ENCODE peak calls at places on chromosomes 6 and 20, in seven cellular contexts. One of them, this sample, is unnamed.

GRCh38 chr20:20887593-20888272 is 175.3 kb upstream of the RALGAPA2 start:
- DNase-seq in mesendoderm: peak; percentile 47
- DNase-seq in IMR-90: no peak
- DNase-seq in mesenchymal stem cell: no peak
- DNase-seq in H9: peak; percentile 64
- DNase-seq in H1: no peak
- DNase-seq in trophoblast cell: no peak
- DNase-seq in this sample: peak; percentile 83

GRCh38 chr6:105483492-105483891 is 80.6 kb upstream of the PREP start:
- DNase-seq in trophoblast cell: no peak
- DNase-seq in mesendoderm: no peak
- DNase-seq in H1: no peak
- DNase-seq in H9: no peak
- DNase-seq in mesenchymal stem cell: peak; percentile 65
- DNase-seq in IMR-90: peak; percentile 79
- DNase-seq in this sample: no peak

GRCh38 chr6:80689700-80690099 is 583.2 kb downstream of the BCKDHB start:
- DNase-seq in mesenchymal stem cell: peak; percentile 33
- DNase-seq in mesendoderm: no peak
- DNase-seq in trophoblast cell: no peak
- DNase-seq in IMR-90: no peak
- DNase-seq in H9: no peak
- DNase-seq in H1: no peak
- DNase-seq in this sample: no peak

GRCh38 chr6:36171573-36171972 is 25.0 kb upstream of the BRPF3 start:
- DNase-seq in mesenchymal stem cell: no peak
- DNase-seq in trophoblast cell: no peak
- DNase-seq in H9: no peak
- DNase-seq in IMR-90: no peak
- DNase-seq in mesendoderm: no peak
- DNase-seq in H1: no peak
- DNase-seq in this sample: no peak

GRCh38 chr20:9035129-9035528 is 33.8 kb upstream of the PLCB4 start:
- DNase-seq in H9: no peak
- DNase-seq in mesendoderm: peak; percentile 53
- DNase-seq in IMR-90: peak; percentile 94
- DNase-seq in H1: no peak
- DNase-seq in mesenchymal stem cell: peak; percentile 88
- DNase-seq in trophoblast cell: peak; percentile 33
- DNase-seq in this sample: no peak

GRCh38 chr6:158409451-158409850 is 97.2 kb downstream of the TULP4 start:
- DNase-seq in mesenchymal stem cell: peak; percentile 60
- DNase-seq in trophoblast cell: no peak
- DNase-seq in H9: no peak
- DNase-seq in mesendoderm: peak; percentile 11
- DNase-seq in IMR-90: peak; percentile 75
- DNase-seq in H1: no peak
- DNase-seq in this sample: no peak

GRCh38 chr20:24662756-24663399 is 193.4 kb downstream of the SYNDIG1 start:
- DNase-seq in H1: no peak
- DNase-seq in mesenchymal stem cell: no peak
- DNase-seq in trophoblast cell: no peak
- DNase-seq in H9: no peak
- DNase-seq in IMR-90: peak; percentile 48
- DNase-seq in mesendoderm: no peak
- DNase-seq in this sample: no peak

GRCh38 chr6:29531668-29532067 is 27.9 kb downstream of the UBD start:
- DNase-seq in mesenchymal stem cell: no peak
- DNase-seq in mesendoderm: no peak
- DNase-seq in trophoblast cell: peak; percentile 9
- DNase-seq in IMR-90: no peak
- DNase-seq in H1: no peak
- DNase-seq in H9: no peak
- DNase-seq in this sample: no peak

GRCh38 chr6:46452312-46452917 is 38.8 kb downstream of the RCAN2 start:
- DNase-seq in H1: no peak
- DNase-seq in mesenchymal stem cell: no peak
- DNase-seq in mesendoderm: no peak
- DNase-seq in H9: no peak
- DNase-seq in IMR-90: no peak
- DNase-seq in trophoblast cell: no peak
- DNase-seq in this sample: no peak

GRCh38 chr6:10030942-10031537 is 383.8 kb downstream of the TFAP2A start:
- DNase-seq in H1: no peak
- DNase-seq in IMR-90: no peak
- DNase-seq in H9: no peak
- DNase-seq in mesenchymal stem cell: peak; percentile 3
- DNase-seq in mesendoderm: peak; percentile 62
- DNase-seq in trophoblast cell: no peak
- DNase-seq in this sample: no peak

GRCh38 chr6:24188571-24188970 is 62.6 kb downstream of the NRSN1 start:
- DNase-seq in mesenchymal stem cell: no peak
- DNase-seq in H9: no peak
- DNase-seq in H1: no peak
- DNase-seq in IMR-90: no peak
- DNase-seq in trophoblast cell: no peak
- DNase-seq in mesendoderm: no peak
- DNase-seq in this sample: no peak

GRCh38 chr6:166625356-166625755 is 1.7 kb downstream of the RPS6KA2 start:
- DNase-seq in mesendoderm: no peak
- DNase-seq in H1: no peak
- DNase-seq in mesenchymal stem cell: peak; percentile 82
- DNase-seq in trophoblast cell: no peak
- DNase-seq in IMR-90: peak; percentile 74
- DNase-seq in H9: no peak
- DNase-seq in this sample: no peak

GRCh38 chr6:137801352-137802088 is 65.5 kb upstream of the TNFAIP3 start:
- DNase-seq in mesendoderm: no peak
- DNase-seq in trophoblast cell: no peak
- DNase-seq in IMR-90: no peak
- DNase-seq in mesenchymal stem cell: no peak
- DNase-seq in H9: no peak
- DNase-seq in H1: no peak
- DNase-seq in this sample: no peak

GRCh38 chr20:34390769-34391447 is 27.8 kb downstream of the ITCH start:
- DNase-seq in mesenchymal stem cell: peak; percentile 83
- DNase-seq in H9: no peak
- DNase-seq in mesendoderm: peak; percentile 44
- DNase-seq in trophoblast cell: peak; percentile 93
- DNase-seq in IMR-90: peak; percentile 88
- DNase-seq in H1: peak; percentile 2
- DNase-seq in this sample: no peak

GRCh38 chr20:25547999-25548398 is 37.3 kb downstream of the NINL start:
- DNase-seq in IMR-90: no peak
- DNase-seq in mesenchymal stem cell: no peak
- DNase-seq in mesendoderm: no peak
- DNase-seq in H9: no peak
- DNase-seq in H1: no peak
- DNase-seq in trophoblast cell: no peak
- DNase-seq in this sample: no peak

GRCh38 chr6:170106906-170107525 is 183.9 kb downstream of the DLL1 start:
- DNase-seq in mesendoderm: no peak
- DNase-seq in IMR-90: no peak
- DNase-seq in H1: no peak
- DNase-seq in H9: no peak
- DNase-seq in trophoblast cell: no peak
- DNase-seq in mesenchymal stem cell: no peak
- DNase-seq in this sample: no peak

GRCh38 chr20:35702051-35702823 is 3.0 kb downstream of the ROMO1 start:
- DNase-seq in H9: no peak
- DNase-seq in H1: no peak
- DNase-seq in IMR-90: peak; percentile 79
- DNase-seq in trophoblast cell: no peak
- DNase-seq in mesendoderm: no peak
- DNase-seq in mesenchymal stem cell: peak; percentile 42
- DNase-seq in this sample: no peak

GRCh38 chr6:38567436-38567835 is 72.3 kb downstream of the BTBD9 start:
- DNase-seq in IMR-90: peak; percentile 93
- DNase-seq in mesendoderm: no peak
- DNase-seq in H9: no peak
- DNase-seq in mesenchymal stem cell: peak; percentile 71
- DNase-seq in trophoblast cell: no peak
- DNase-seq in H1: no peak
- DNase-seq in this sample: no peak
- H3K23ac ChIP-seq in IMR-90: no peak overlapping the region
- H3K23ac ChIP-seq in mesendoderm: no peak overlapping the region
- H3K23ac ChIP-seq in H9: no peak overlapping the region
- H3K23ac ChIP-seq in mesenchymal stem cell: no peak overlapping the region
- H3K23ac ChIP-seq in trophoblast cell: no peak overlapping the region
- H3K23ac ChIP-seq in H1: no peak overlapping the region
- H3K23ac ChIP-seq in this sample: no peak overlapping the region

GRCh38 chr6:7230327-7230691 is 82.7 kb downstream of the SSR1 start:
- DNase-seq in H1: no peak
- DNase-seq in trophoblast cell: no peak
- DNase-seq in H9: no peak
- DNase-seq in mesendoderm: no peak
- DNase-seq in IMR-90: no peak
- DNase-seq in mesenchymal stem cell: no peak
- DNase-seq in this sample: no peak

GRCh38 chr6:7234547-7234946 is 78.5 kb downstream of the SSR1 start:
- DNase-seq in H1: no peak
- DNase-seq in mesendoderm: no peak
- DNase-seq in mesenchymal stem cell: no peak
- DNase-seq in trophoblast cell: no peak
- DNase-seq in H9: no peak
- DNase-seq in IMR-90: peak; percentile 41
- DNase-seq in this sample: no peak

GRCh38 chr6:7229376-7230326 is 83.3 kb downstream of the SSR1 start:
- DNase-seq in mesenchymal stem cell: no peak
- DNase-seq in H1: no peak
- DNase-seq in H9: no peak
- DNase-seq in IMR-90: no peak
- DNase-seq in mesendoderm: no peak
- DNase-seq in trophoblast cell: no peak
- DNase-seq in this sample: no peak

GRCh38 chr6:7230956-7231713 is 81.9 kb downstream of the SSR1 start:
- DNase-seq in mesendoderm: no peak
- DNase-seq in H9: no peak
- DNase-seq in trophoblast cell: no peak
- DNase-seq in mesenchymal stem cell: no peak
- DNase-seq in IMR-90: no peak
- DNase-seq in H1: no peak
- DNase-seq in this sample: no peak

GRCh38 chr6:7232351-7232750 is 80.6 kb downstream of the SSR1 start:
- DNase-seq in H1: no peak
- DNase-seq in H9: no peak
- DNase-seq in trophoblast cell: no peak
- DNase-seq in IMR-90: peak; percentile 36
- DNase-seq in mesenchymal stem cell: no peak
- DNase-seq in mesendoderm: no peak
- DNase-seq in this sample: no peak
- H3K23ac ChIP-seq in H1: no peak overlapping the region
- H3K23ac ChIP-seq in H9: no peak overlapping the region
- H3K23ac ChIP-seq in trophoblast cell: no peak overlapping the region
- H3K23ac ChIP-seq in IMR-90: no peak overlapping the region
- H3K23ac ChIP-seq in mesenchymal stem cell: no peak overlapping the region
- H3K23ac ChIP-seq in mesendoderm: no peak overlapping the region
- H3K23ac ChIP-seq in this sample: no peak overlapping the region

DNA sequence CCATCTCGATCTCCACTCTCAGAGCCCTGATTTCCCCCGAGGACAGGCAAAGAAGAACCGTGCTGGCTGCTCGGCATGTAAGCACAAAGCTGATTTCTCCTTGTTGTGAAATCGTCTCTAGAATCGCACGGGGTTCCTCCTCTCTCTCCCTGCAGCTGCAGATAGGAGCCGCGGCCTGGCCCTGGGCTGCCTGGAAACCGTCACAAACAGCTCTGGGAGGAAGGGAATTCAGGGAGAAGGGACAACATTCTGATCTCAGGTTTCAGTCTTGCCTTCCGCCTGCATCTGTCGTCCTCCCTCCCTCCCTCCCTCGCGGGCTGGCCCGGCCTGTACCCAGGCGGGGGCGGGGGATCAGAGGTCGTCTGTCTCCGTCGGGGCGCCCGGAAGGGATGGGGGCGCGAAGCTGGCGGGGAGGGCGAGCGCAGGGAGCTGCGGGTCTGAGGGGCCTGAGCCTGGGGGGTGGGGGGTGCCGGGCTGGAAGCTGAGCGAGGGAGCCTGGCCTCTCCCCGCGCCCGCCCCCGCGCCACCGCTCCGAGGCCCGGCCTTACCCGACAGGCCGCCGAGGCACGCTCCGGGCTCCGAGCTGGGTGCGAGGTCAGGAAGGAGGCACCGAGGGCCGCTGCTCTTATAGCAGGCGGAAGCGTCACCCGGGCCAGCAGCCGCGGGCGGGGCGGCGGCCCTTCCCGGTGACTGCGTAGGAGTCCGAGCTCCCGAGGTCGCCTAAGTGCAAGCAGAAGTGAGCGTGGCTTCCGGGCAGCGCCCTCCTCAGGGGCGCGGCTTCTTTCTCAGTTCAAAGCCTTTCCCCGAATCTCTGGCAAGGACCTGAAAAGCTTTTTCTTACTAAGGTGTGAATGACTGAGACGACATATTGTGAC is at the start of gene SERPINB1:
- DNase-seq in H1: peak; percentile 69
- DNase-seq in H9: peak; percentile 93
- DNase-seq in trophoblast cell: peak; percentile 96
- DNase-seq in IMR-90: peak; percentile 97
- DNase-seq in mesendoderm: peak; percentile 99
- DNase-seq in mesenchymal stem cell: peak; percentile 98
- DNase-seq in this sample: peak; percentile 83
- H3K23ac ChIP-seq in H1: no peak within 1 kb of the TSS
- H3K23ac ChIP-seq in H9: no peak within 1 kb of the TSS
- H3K23ac ChIP-seq in trophoblast cell: no peak within 1 kb of the TSS
- H3K23ac ChIP-seq in IMR-90: peak within 1 kb of the TSS; percentile 81
- H3K23ac ChIP-seq in mesendoderm: no peak within 1 kb of the TSS
- H3K23ac ChIP-seq in mesenchymal stem cell: no peak within 1 kb of the TSS
- H3K23ac ChIP-seq in this sample: peak within 1 kb of the TSS; percentile 60

GRCh38 chr20:676315-676937 is 824 bp upstream of the SCRT2 start:
- DNase-seq in mesenchymal stem cell: no peak
- DNase-seq in trophoblast cell: no peak
- DNase-seq in H1: no peak
- DNase-seq in H9: no peak
- DNase-seq in mesendoderm: no peak
- DNase-seq in IMR-90: no peak
- DNase-seq in this sample: no peak

GRCh38 chr20:682123-682522 is 6.5 kb upstream of the SCRT2 start:
- DNase-seq in mesenchymal stem cell: no peak
- DNase-seq in mesendoderm: no peak
- DNase-seq in H1: no peak
- DNase-seq in H9: no peak
- DNase-seq in IMR-90: no peak
- DNase-seq in trophoblast cell: no peak
- DNase-seq in this sample: no peak

GRCh38 chr20:684676-685319 is 9.2 kb upstream of the SCRT2 start:
- DNase-seq in mesenchymal stem cell: no peak
- DNase-seq in H9: no peak
- DNase-seq in H1: no peak
- DNase-seq in IMR-90: no peak
- DNase-seq in mesendoderm: no peak
- DNase-seq in trophoblast cell: no peak
- DNase-seq in this sample: no peak

GRCh38 chr20:676967-677366 is 1.4 kb upstream of the SCRT2 start:
- DNase-seq in mesenchymal stem cell: no peak
- DNase-seq in mesendoderm: no peak
- DNase-seq in trophoblast cell: no peak
- DNase-seq in IMR-90: no peak
- DNase-seq in H9: no peak
- DNase-seq in H1: no peak
- DNase-seq in this sample: no peak

GRCh38 chr20:680638-681037 is 5.0 kb upstream of the SCRT2 start:
- DNase-seq in H9: no peak
- DNase-seq in IMR-90: no peak
- DNase-seq in H1: no peak
- DNase-seq in mesendoderm: no peak
- DNase-seq in trophoblast cell: no peak
- DNase-seq in mesenchymal stem cell: no peak
- DNase-seq in this sample: no peak
- H3K23ac ChIP-seq in H9: no peak overlapping the region
- H3K23ac ChIP-seq in IMR-90: no peak overlapping the region
- H3K23ac ChIP-seq in H1: no peak overlapping the region
- H3K23ac ChIP-seq in mesendoderm: no peak overlapping the region
- H3K23ac ChIP-seq in trophoblast cell: no peak overlapping the region
- H3K23ac ChIP-seq in mesenchymal stem cell: no peak overlapping the region
- H3K23ac ChIP-seq in this sample: no peak overlapping the region